ENCODE peak calls at places on chromosomes 5 and 9, in six cellular contexts. U, C, X, W, Z and G are unnamed samples.

GRCh38 chr5:28084069-28084468 is 1045.7 kb upstream of the CDH9 start:
- DNase-seq in U (no peak), C (no peak), X (no peak), W (no peak), Z (no peak), G (no peak)

GRCh38 chr5:125453011-125453410 is 706.6 kb upstream of the ZNF608 start:
- DNase-seq in U (no peak), C (no peak), X (no peak), W (no peak), Z (no peak), G (no peak)

GRCh38 chr9:6667633-6668280 is 22.2 kb upstream of the GLDC start:
- DNase-seq in U (no peak), C (no peak), X (no peak), W (peak; percentile 75), Z (peak; percentile 20), G (no peak)

GRCh38 chr9:94720846-94721549 is 5.5 kb upstream of the AOPEP start:
- DNase-seq in U (no peak), C (no peak), X (no peak), W (no peak), Z (no peak), G (no peak)

GRCh38 chr9:128192601-128193371 is 1.4 kb upstream of the CIZ1 start:
- DNase-seq in U (peak; percentile 95), C (peak; percentile 95), X (peak; percentile 83), W (peak; percentile 90), Z (peak; percentile 92), G (no peak)

GRCh38 chr9:86135374-86135773 is 36.0 kb upstream of the GOLM1 start:
- DNase-seq in U (no peak), C (no peak), X (no peak), W (no peak), Z (no peak), G (no peak)

GRCh38 chr9:135053133-135053532 is 34.3 kb upstream of the OLFM1 start:
- DNase-seq in U (peak; percentile 1), C (no peak), X (no peak), W (no peak), Z (no peak), G (no peak)

GRCh38 chr5:53109041-53109435 is 519 bp downstream of the MOCS2 start:
- DNase-seq in U (peak; percentile 28), C (no peak), X (no peak), W (no peak), Z (no peak), G (no peak)

GRCh38 chr5:137137013-137137632 is 362.0 kb downstream of the SPOCK1 start:
- DNase-seq in U (no peak), C (no peak), X (no peak), W (peak; percentile 37), Z (no peak), G (no peak)

GRCh38 chr5:2761921-2762488 is 10.5 kb upstream of the IRX2 start:
- DNase-seq in U (no peak), C (no peak), X (no peak), W (no peak), Z (no peak), G (no peak)

GRCh38 chr5:36935805-36936204 is 59.2 kb downstream of the NIPBL start:
- DNase-seq in U (no peak), C (no peak), X (no peak), W (no peak), Z (no peak), G (no peak)

GRCh38 chr9:3241290-3241689 is 284.5 kb downstream of the RFX3 start:
- DNase-seq in U (no peak), C (no peak), X (no peak), W (no peak), Z (no peak), G (peak; percentile 74)

GRCh38 chr5:173963867-173964429 is 25.0 kb upstream of the C5orf47 start:
- DNase-seq in U (peak; percentile 54), C (no peak), X (no peak), W (peak; percentile 83), Z (peak; percentile 64), G (no peak)

GRCh38 chr5:100595152-100595811 is 60.1 kb downstream of the FAM174A start:
- DNase-seq in U (peak; percentile 20), C (peak; percentile 69), X (no peak), W (peak; percentile 1), Z (no peak), G (peak; percentile 94)

GRCh38 chr9:97572196-97572891 is 60.8 kb downstream of the TSTD2 start:
- DNase-seq in U (peak; percentile 65), C (peak; percentile 30), X (no peak), W (no peak), Z (no peak), G (no peak)

GRCh38 chr5:53027913-53028312 is 38.8 kb downstream of the ITGA2 start:
- DNase-seq in U (peak; percentile 81), C (peak; percentile 46), X (peak; percentile 52), W (no peak), Z (no peak), G (no peak)

GRCh38 chr9:126429190-126429589 is 102.6 kb downstream of the MVB12B start:
- DNase-seq in U (no peak), C (no peak), X (no peak), W (no peak), Z (no peak), G (no peak)

GRCh38 chr5:123440456-123440855 is 17.3 kb upstream of the CEP120 start:
- DNase-seq in U (no peak), C (no peak), X (no peak), W (no peak), Z (no peak), G (no peak)

GRCh38 chr5:10420926-10421325 is 20.8 kb upstream of the ROPN1L start:
- DNase-seq in U (no peak), C (no peak), X (no peak), W (no peak), Z (no peak), G (no peak)

GRCh38 chr9:16601991-16602390 is 268.5 kb downstream of the BNC2 start:
- DNase-seq in U (no peak), C (no peak), X (no peak), W (no peak), Z (no peak), G (no peak)

GRCh38 chr5:151665584-151665982 is 21.1 kb downstream of the SPARC start:
- DNase-seq in U (no peak), C (no peak), X (no peak), W (no peak), Z (no peak), G (no peak)

GRCh38 chr5:178940569-178941360 is at the start of gene ZNF454:
- DNase-seq in U (peak; percentile 72), C (peak; percentile 91), X (peak; percentile 94), W (peak; percentile 97), Z (peak; percentile 89), G (peak; percentile 86)

GRCh38 chr9:131117111-131117761 is 8.2 kb upstream of the NUP214 start:
- DNase-seq in U (no peak), C (no peak), X (no peak), W (no peak), Z (no peak), G (no peak)

GRCh38 chr5:151469386-151469785 is 22.0 kb downstream of the SLC36A1 start:
- DNase-seq in U (no peak), C (no peak), X (no peak), W (no peak), Z (no peak), G (no peak)

GRCh38 chr9:1647776-1648175 is 367.4 kb upstream of the SMARCA2 start:
- DNase-seq in U (peak; percentile 9), C (no peak), X (no peak), W (no peak), Z (no peak), G (no peak)

GRCh38 chr5:71757590-71758543 is 38.8 kb downstream of the CARTPT start:
- DNase-seq in U (peak; percentile 92), C (peak; percentile 64), X (peak; percentile 28), W (peak; percentile 59), Z (peak; percentile 75), G (peak; percentile 39)

GRCh38 chr9:100700689-100701318 is 122.9 kb downstream of the CAVIN4 start:
- DNase-seq in U (peak; percentile 37), C (no peak), X (no peak), W (peak; percentile 23), Z (peak; percentile 24), G (no peak)

GRCh38 chr9:99948896-99949295 is 42.4 kb downstream of the STX17 start:
- DNase-seq in U (peak; percentile 8), C (no peak), X (no peak), W (no peak), Z (no peak), G (peak; percentile 27)

GRCh38 chr9:567746-568305 is 273.7 kb upstream of the DMRT1 start:
- DNase-seq in U (no peak), C (no peak), X (no peak), W (no peak), Z (no peak), G (no peak)
- H3K4me3 ChIP-seq in U (no peak overlapping the region), C (no peak overlapping the region), X (no peak overlapping the region), W (no peak overlapping the region), Z (no peak overlapping the region), G (no peak overlapping the region)

DNA sequence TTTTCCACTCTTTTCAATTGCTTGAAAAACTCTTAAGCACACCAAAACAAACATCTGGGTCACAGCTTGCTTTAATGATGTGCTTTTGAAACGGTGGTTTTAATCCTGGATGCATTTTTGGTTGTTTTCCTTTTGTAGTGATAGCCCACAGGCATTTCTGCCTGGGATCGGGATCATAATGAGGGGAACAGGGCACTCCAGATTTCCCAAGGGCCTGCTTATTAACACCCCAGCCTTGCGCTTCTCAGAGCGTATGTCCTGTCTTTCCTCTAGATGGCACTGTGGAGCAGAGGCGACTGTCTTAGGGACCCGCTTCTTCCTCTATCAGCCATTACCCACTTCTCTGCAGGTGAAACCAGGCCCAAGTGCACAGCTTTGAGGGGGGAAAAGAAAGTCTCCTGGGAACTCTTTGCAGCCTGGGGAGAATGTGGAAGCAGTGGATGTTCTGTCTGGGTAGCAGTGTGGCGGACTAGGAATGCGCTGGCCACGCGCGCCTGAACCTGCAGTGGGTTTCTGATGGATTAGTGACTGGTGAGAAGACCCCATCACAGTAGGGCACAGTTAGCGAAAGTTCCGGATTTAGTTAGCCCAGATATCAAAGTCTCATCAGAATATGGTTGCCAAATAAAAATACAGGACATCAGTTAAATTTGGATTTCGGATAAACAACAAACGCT is 190.1 kb downstream of the GNA14 start:
- DNase-seq in U (peak; percentile 70), C (peak; percentile 62), X (no peak), W (peak; percentile 74), Z (peak; percentile 75), G (peak; percentile 89)
- TF ChIP-seq CTCF in U (peak; percentile 56), C (peak; percentile 67), X (peak; percentile 65), W (peak; percentile 85), Z (peak; percentile 97), G (peak; percentile 90)

GRCh38 chr5:177372534-177372896 is 11.7 kb upstream of the SLC34A1 start:
- DNase-seq in U (no peak), C (no peak), X (no peak), W (no peak), Z (no peak), G (no peak)
- H3K4me3 ChIP-seq in U (no peak overlapping the region), C (no peak overlapping the region), X (no peak overlapping the region), W (no peak overlapping the region), Z (no peak overlapping the region), G (no peak overlapping the region)

DNA sequence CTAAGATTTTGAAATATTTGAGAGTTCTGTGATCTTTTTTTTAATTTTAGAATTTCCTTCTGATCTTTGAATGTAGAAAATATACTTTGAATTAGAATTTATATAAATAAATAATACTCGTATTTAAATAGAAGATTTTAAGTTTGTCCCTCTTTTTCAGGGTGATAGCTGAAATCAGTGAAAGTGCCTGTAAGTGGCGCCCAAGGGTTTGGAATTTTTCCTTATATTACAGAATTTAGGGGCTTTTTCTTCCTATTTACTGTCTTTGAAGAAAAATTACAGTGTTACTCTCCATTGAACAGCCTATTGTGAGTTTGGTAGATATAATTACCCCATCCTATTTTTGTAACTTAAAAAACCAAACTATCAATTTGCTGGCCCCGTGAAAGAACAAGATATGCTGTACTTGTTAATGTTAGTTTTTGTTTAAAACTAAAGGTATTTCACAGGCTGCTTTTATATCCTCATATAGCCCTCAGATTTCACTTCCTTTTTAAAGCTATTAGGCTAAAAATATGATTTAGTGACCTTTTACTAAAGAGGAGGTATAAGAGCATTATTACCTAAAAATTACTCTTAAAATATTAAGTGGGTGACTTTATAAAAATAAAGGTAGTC is 3.2 kb downstream of the MAP3K1 start:
- DNase-seq in U (no peak), C (no peak), X (no peak), W (no peak), Z (no peak), G (no peak)
- TF ChIP-seq CTCF in U (no peak), C (no peak), X (no peak), W (peak; percentile 53), Z (peak; percentile 36), G (peak; percentile 34)